ENCODE peak calls at places on chromosomes 16 and 17, in seven cellular contexts. One of them, this sample, is unnamed.

GRCh38 chr17:47989700-47990099 is 18.8 kb downstream of the CDK5RAP3 start:
- DNase-seq in uterus: no peak
- DNase-seq in HuH-7.5: no peak
- DNase-seq in HTR-8/SVneo: no peak
- DNase-seq in naive B cell: no peak
- DNase-seq in T follicular helper cell: no peak
- DNase-seq in NCI-H2171: no peak
- DNase-seq in this sample: no peak

GRCh38 chr17:55327225-55328088 is 62.7 kb downstream of the HLF start:
- DNase-seq in uterus: no peak
- DNase-seq in HuH-7.5: no peak
- DNase-seq in HTR-8/SVneo: no peak
- DNase-seq in naive B cell: no peak
- DNase-seq in T follicular helper cell: no peak
- DNase-seq in NCI-H2171: no peak
- DNase-seq in this sample: no peak

GRCh38 chr16:65904361-65904760 is 462.1 kb upstream of the CDH5 start:
- DNase-seq in uterus: no peak
- DNase-seq in HuH-7.5: no peak
- DNase-seq in HTR-8/SVneo: no peak
- DNase-seq in naive B cell: no peak
- DNase-seq in T follicular helper cell: no peak
- DNase-seq in NCI-H2171: no peak
- DNase-seq in this sample: no peak

GRCh38 chr17:65092262-65092661 is 35.7 kb upstream of the GNA13 start:
- DNase-seq in uterus: no peak
- DNase-seq in HuH-7.5: no peak
- DNase-seq in HTR-8/SVneo: no peak
- DNase-seq in naive B cell: no peak
- DNase-seq in T follicular helper cell: no peak
- DNase-seq in NCI-H2171: no peak
- DNase-seq in this sample: no peak

GRCh38 chr16:85429776-85430522 is 183.2 kb upstream of the GSE1 start:
- DNase-seq in uterus: no peak
- DNase-seq in HuH-7.5: no peak
- DNase-seq in HTR-8/SVneo: no peak
- DNase-seq in naive B cell: no peak
- DNase-seq in T follicular helper cell: no peak
- DNase-seq in NCI-H2171: no peak
- DNase-seq in this sample: no peak

GRCh38 chr17:31313982-31314787 is at the start of gene EVI2B:
- DNase-seq in uterus: no peak
- DNase-seq in HuH-7.5: no peak
- DNase-seq in HTR-8/SVneo: no peak
- DNase-seq in naive B cell: peak
- DNase-seq in T follicular helper cell: no peak
- DNase-seq in NCI-H2171: no peak
- DNase-seq in this sample: peak

GRCh38 chr17:81398170-81398854 is 3.1 kb downstream of the BAHCC1 start:
- DNase-seq in uterus: no peak
- DNase-seq in HuH-7.5: no peak
- DNase-seq in HTR-8/SVneo: peak
- DNase-seq in naive B cell: peak
- DNase-seq in T follicular helper cell: no peak
- DNase-seq in NCI-H2171: no peak
- DNase-seq in this sample: peak

GRCh38 chr17:38906429-38907172 is 18.8 kb upstream of the LASP1NB start:
- DNase-seq in uterus: no peak
- DNase-seq in HuH-7.5: no peak
- DNase-seq in HTR-8/SVneo: no peak
- DNase-seq in naive B cell: no peak
- DNase-seq in T follicular helper cell: no peak
- DNase-seq in NCI-H2171: no peak
- DNase-seq in this sample: no peak

GRCh38 chr16:56532714-56533113 is 12.9 kb upstream of the BBS2 start:
- DNase-seq in uterus: no peak
- DNase-seq in HuH-7.5: no peak
- DNase-seq in HTR-8/SVneo: no peak
- DNase-seq in naive B cell: no peak
- DNase-seq in T follicular helper cell: no peak
- DNase-seq in NCI-H2171: no peak
- DNase-seq in this sample: no peak

GRCh38 chr16:81650982-81651562 is 128.0 kb upstream of the PLCG2 start:
- DNase-seq in uterus: peak
- DNase-seq in HuH-7.5: no peak
- DNase-seq in HTR-8/SVneo: no peak
- DNase-seq in naive B cell: no peak
- DNase-seq in T follicular helper cell: no peak
- DNase-seq in NCI-H2171: peak
- DNase-seq in this sample: peak

GRCh38 chr17:67649891-67650290 is 67.8 kb upstream of the NOL11 start:
- DNase-seq in uterus: no peak
- DNase-seq in HuH-7.5: no peak
- DNase-seq in HTR-8/SVneo: no peak
- DNase-seq in naive B cell: no peak
- DNase-seq in T follicular helper cell: no peak
- DNase-seq in NCI-H2171: no peak
- DNase-seq in this sample: no peak

GRCh38 chr17:72618018-72618509 is 474.4 kb downstream of the SLC39A11 start:
- DNase-seq in uterus: no peak
- DNase-seq in HuH-7.5: peak
- DNase-seq in HTR-8/SVneo: no peak
- DNase-seq in naive B cell: no peak
- DNase-seq in T follicular helper cell: no peak
- DNase-seq in NCI-H2171: no peak
- DNase-seq in this sample: no peak

GRCh38 chr17:71409712-71410111 is 711.1 kb upstream of the SOX9 start:
- DNase-seq in uterus: no peak
- DNase-seq in HuH-7.5: no peak
- DNase-seq in HTR-8/SVneo: peak
- DNase-seq in naive B cell: no peak
- DNase-seq in T follicular helper cell: no peak
- DNase-seq in NCI-H2171: peak
- DNase-seq in this sample: peak

GRCh38 chr16:79647586-79647985 is 47.0 kb upstream of the MAF start:
- DNase-seq in uterus: no peak
- DNase-seq in HuH-7.5: no peak
- DNase-seq in HTR-8/SVneo: no peak
- DNase-seq in naive B cell: no peak
- DNase-seq in T follicular helper cell: no peak
- DNase-seq in NCI-H2171: no peak
- DNase-seq in this sample: no peak

GRCh38 chr16:50466170-50466569 is 82.0 kb upstream of the NKD1 start:
- DNase-seq in uterus: no peak
- DNase-seq in HuH-7.5: no peak
- DNase-seq in HTR-8/SVneo: no peak
- DNase-seq in naive B cell: no peak
- DNase-seq in T follicular helper cell: no peak
- DNase-seq in NCI-H2171: no peak
- DNase-seq in this sample: no peak

GRCh38 chr16:77331802-77332586 is 102.8 kb downstream of the ADAMTS18 start:
- DNase-seq in uterus: no peak
- DNase-seq in HuH-7.5: no peak
- DNase-seq in HTR-8/SVneo: no peak
- DNase-seq in naive B cell: no peak
- DNase-seq in T follicular helper cell: no peak
- DNase-seq in NCI-H2171: no peak
- DNase-seq in this sample: no peak

GRCh38 chr17:300881-301280 is 51.7 kb downstream of the RPH3AL start:
- DNase-seq in uterus: no peak
- DNase-seq in HuH-7.5: no peak
- DNase-seq in HTR-8/SVneo: no peak
- DNase-seq in naive B cell: no peak
- DNase-seq in T follicular helper cell: no peak
- DNase-seq in NCI-H2171: no peak
- DNase-seq in this sample: no peak

GRCh38 chr16:29314292-29314934 is 92.1 kb downstream of the NPIPB11 start:
- DNase-seq in uterus: no peak
- DNase-seq in HuH-7.5: no peak
- DNase-seq in HTR-8/SVneo: no peak
- DNase-seq in naive B cell: no peak
- DNase-seq in T follicular helper cell: no peak
- DNase-seq in NCI-H2171: no peak
- DNase-seq in this sample: no peak

This sample was measured in astrocyte.